ENCODE peak calls at places on chromosomes 11 and 22, in seven cellular contexts. A, D, G, B, L, R and T are unnamed samples.

GRCh38 chr11:31802990-31803812 is 7.9 kb downstream of the PAX6 start:
- DNase-seq in R (no peak), A (no peak), L (no peak), G (no peak), D (no peak), B (no peak), T (no peak)

GRCh38 chr11:35166369-35167360 is 27.7 kb downstream of the CD44 start:
- DNase-seq in L (no peak), G (no peak), D (no peak), R (no peak), B (no peak), A (peak; percentile 94), T (no peak)

GRCh38 chr11:26558191-26558590 is 13.9 kb downstream of the MUC15 start:
- DNase-seq in A (no peak), L (no peak), R (no peak), G (no peak), D (no peak), B (no peak), T (no peak)

GRCh38 chr22:37894939-37895670 is 11.0 kb upstream of the MICALL1 start:
- DNase-seq in L (no peak), B (no peak), G (no peak), D (peak; percentile 30), R (no peak), A (no peak), T (peak; percentile 57)

GRCh38 chr11:128476729-128477128 is 110.6 kb downstream of the ETS1 start:
- DNase-seq in A (no peak), D (no peak), B (no peak), R (no peak), L (no peak), G (no peak), T (no peak)

GRCh38 chr11:36316049-36316448 is 20.0 kb downstream of the PRR5L start:
- DNase-seq in R (no peak), B (no peak), D (no peak), L (no peak), A (no peak), G (no peak), T (no peak)

GRCh38 chr22:42933783-42934144 is 76.7 kb upstream of the ARFGAP3 start:
- DNase-seq in L (no peak), A (no peak), R (no peak), D (no peak), G (no peak), B (no peak), T (peak; percentile 40)

GRCh38 chr11:12069053-12069676 is 41.2 kb upstream of the MICAL2 start:
- DNase-seq in L (no peak), A (no peak), D (no peak), G (no peak), R (no peak), B (no peak), T (no peak)

GRCh38 chr11:44595964-44596381 is 30.5 kb downstream of the CD82 start:
- DNase-seq in G (no peak), L (no peak), A (no peak), R (no peak), D (peak; percentile 71), B (no peak), T (peak; percentile 31)

GRCh38 chr11:86249307-86250098 is 5.0 kb downstream of the EED start:
- DNase-seq in B (no peak), R (no peak), L (no peak), A (no peak), D (no peak), G (no peak), T (no peak)

GRCh38 chr11:123624974-123625373 is 29.4 kb downstream of the SCN3B start:
- DNase-seq in B (no peak), L (no peak), G (no peak), R (no peak), A (no peak), D (no peak), T (no peak)

GRCh38 chr22:22849640-22850610 is 37.7 kb upstream of the IGLL5 start:
- DNase-seq in B (no peak), A (no peak), G (no peak), D (no peak), L (no peak), R (no peak), T (no peak)

GRCh38 chr22:20243545-20244249 is 24.4 kb downstream of the RTN4R start:
- DNase-seq in B (no peak), R (no peak), L (no peak), D (peak; percentile 35), A (no peak), G (peak; percentile 49), T (peak; percentile 25)

GRCh38 chr11:48087974-48088681 is 107.8 kb downstream of the PTPRJ start:
- DNase-seq in A (no peak), G (peak; percentile 56), D (peak; percentile 67), R (no peak), B (no peak), L (no peak), T (peak; percentile 70)

GRCh38 chr11:124285610-124286344 is 28.0 kb downstream of the OR8D1 start:
- DNase-seq in R (no peak), B (no peak), A (no peak), L (no peak), D (no peak), G (no peak), T (no peak)

DNA sequence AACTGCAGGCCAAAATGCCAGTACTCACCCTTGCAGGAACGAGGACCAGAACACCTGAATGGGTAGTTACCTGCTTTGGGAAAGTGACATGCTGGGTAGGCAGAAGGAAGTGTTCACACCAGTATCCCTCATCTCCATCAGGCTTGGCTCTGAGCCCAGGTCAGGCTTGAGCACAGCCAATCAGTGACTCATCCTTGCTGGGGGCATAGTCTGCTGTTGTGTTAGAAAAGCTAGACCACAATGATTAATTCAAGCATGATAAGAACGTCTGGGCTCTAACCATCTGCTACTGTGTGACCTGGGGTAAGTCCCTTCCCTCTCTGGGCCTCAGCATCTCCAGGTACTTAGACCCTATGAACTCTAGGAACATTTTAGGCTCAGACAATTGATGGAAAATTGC is 450.4 kb downstream of the MIAT start:
- DNase-seq in R (no peak), D (peak; percentile 76), G (peak; percentile 45), L (no peak), A (peak; percentile 70), B (peak; percentile 60), T (no peak)
- TF ChIP-seq POLR2AphosphoS5 in R (no peak), D (peak; percentile 48), G (peak; percentile 25), L (no peak), A (no peak), B (peak; percentile 77), T (no peak)

GRCh38 chr22:46779023-46779422 is 16.6 kb downstream of the TBC1D22A start:
- DNase-seq in L (no peak), R (no peak), G (no peak), B (no peak), A (no peak), D (no peak), T (no peak)

GRCh38 chr22:46777609-46777970 is 15.1 kb downstream of the TBC1D22A start:
- DNase-seq in D (peak; percentile 43), B (no peak), G (no peak), A (no peak), L (no peak), R (no peak), T (no peak)

GRCh38 chr22:46781291-46781690 is 18.8 kb downstream of the TBC1D22A start:
- DNase-seq in R (no peak), A (no peak), G (no peak), L (no peak), D (no peak), B (no peak), T (no peak)

GRCh38 chr22:46779651-46780050 is 17.2 kb downstream of the TBC1D22A start:
- DNase-seq in G (no peak), A (no peak), R (no peak), B (no peak), D (no peak), L (no peak), T (no peak)

DNA sequence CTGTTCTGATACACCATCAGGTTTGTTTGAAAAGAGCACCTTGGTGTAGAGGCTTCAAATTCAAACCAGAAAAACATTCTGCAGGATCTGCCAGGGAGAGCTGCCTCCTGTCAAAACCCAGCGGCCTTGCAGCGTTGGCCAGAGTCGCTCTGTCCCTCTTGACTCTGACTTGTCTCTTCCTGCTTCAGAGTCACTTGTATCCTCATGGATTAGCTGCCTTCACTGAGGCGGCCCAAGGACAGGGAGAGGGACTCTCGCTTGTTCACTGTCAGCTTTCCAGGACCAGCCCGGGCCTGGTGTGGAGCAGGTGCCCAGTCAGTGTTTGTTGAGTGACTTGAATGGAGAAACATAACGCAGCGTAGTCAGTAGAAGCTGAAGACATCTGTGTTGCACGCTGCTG is 18.0 kb downstream of the TBC1D22A start:
- DNase-seq in G (no peak), R (no peak), A (no peak), D (no peak), B (no peak), L (no peak), T (no peak)
- TF ChIP-seq POLR2AphosphoS5 in G (no peak), R (no peak), A (no peak), D (no peak), B (no peak), L (no peak), T (no peak)

DNA sequence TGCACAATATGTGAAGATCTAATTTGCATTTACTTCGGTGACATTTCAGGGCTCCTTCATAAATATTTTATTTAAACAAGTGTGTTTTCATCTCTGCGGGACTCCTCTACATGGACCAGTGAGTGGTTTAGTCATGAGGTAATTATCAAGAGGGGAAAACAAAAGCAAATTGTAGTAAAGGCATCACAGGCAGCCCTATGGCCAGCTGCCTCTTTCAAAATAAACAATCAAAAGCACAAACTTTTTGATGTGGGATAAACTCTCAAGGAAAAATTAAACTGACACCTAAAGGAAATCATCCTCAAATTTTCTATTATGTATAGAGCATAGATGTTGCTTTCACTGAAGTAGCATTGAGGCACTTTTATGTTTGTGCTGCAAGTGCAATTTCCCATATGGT is 6.0 kb downstream of the SYT9 start:
- DNase-seq in G (no peak), A (no peak), R (no peak), L (no peak), D (no peak), B (no peak), T (no peak)
- TF ChIP-seq POLR2AphosphoS5 in G (no peak), A (no peak), R (no peak), L (no peak), D (no peak), B (no peak), T (no peak)

GRCh38 chr11:2251138-2251537 is 19.2 kb downstream of the ASCL2 start:
- DNase-seq in B (peak; percentile 25), D (no peak), G (no peak), L (no peak), A (no peak), R (no peak), T (no peak)
- TF ChIP-seq POLR2AphosphoS5 in B (no peak), D (no peak), G (no peak), L (no peak), A (no peak), R (no peak), T (no peak)

GRCh38 chr11:21556936-21557335 is 635.9 kb upstream of the ANO5 start:
- DNase-seq in B (no peak), L (no peak), D (no peak), G (no peak), R (no peak), A (no peak), T (no peak)
- TF ChIP-seq POLR2AphosphoS5 in B (no peak), L (no peak), D (no peak), G (no peak), R (no peak), A (no peak), T (no peak)

GRCh38 chr11:58406774-58407173 is at the start of gene OR5B3:
- DNase-seq in G (no peak), B (no peak), R (no peak), D (no peak), A (no peak), L (no peak), T (no peak)
- TF ChIP-seq POLR2AphosphoS5 in G (no peak), B (no peak), R (no peak), D (no peak), A (no peak), L (no peak), T (no peak)